ENCODE peak calls at places on chromosomes 6 and 20, in six cellular contexts. Y is hepatocyte, U is OCI-LY7, L is neural progenitor cell, A is PC-3, O is MM.1S. Q is an unnamed sample.
A peak's percentile ranks its signal among the peaks of the same experiment; 100 is the strongest.

GRCh38 chr6:65538644-65539043 is 168.4 kb downstream of the EYS start:
- DNase-seq in O (no peak), L (no peak), Y (no peak), U (no peak), A (no peak), Q (no peak)

GRCh38 chr20:31894980-31895675 is 24.7 kb downstream of the TTLL9 start:
- DNase-seq in L (peak; percentile 37), A (peak; percentile 72), U (peak; percentile 64), Y (peak; percentile 60), O (peak; percentile 12), Q (peak; percentile 66)

GRCh38 chr6:139801571-139802321 is 427.3 kb upstream of the CITED2 start:
- DNase-seq in A (no peak), O (no peak), Y (peak; percentile 45), L (peak; percentile 41), U (no peak), Q (peak; percentile 27)

GRCh38 chr6:143427109-143427817 is 23.2 kb downstream of the ADAT2 start:
- DNase-seq in U (peak; percentile 65), L (peak; percentile 88), O (peak; percentile 30), A (peak; percentile 82), Y (peak; percentile 92), Q (peak; percentile 94)

GRCh38 chr6:53066059-53066406 is 829 bp downstream of the FBXO9 start:
- DNase-seq in L (no peak), Y (peak; percentile 63), U (peak; percentile 15), A (peak; percentile 40), O (no peak), Q (peak; percentile 80)

GRCh38 chr6:20175810-20176209 is 36.5 kb downstream of the MBOAT1 start:
- DNase-seq in U (no peak), O (no peak), Y (no peak), L (no peak), A (no peak), Q (no peak)

GRCh38 chr20:62704341-62704948 is 4.2 kb upstream of the NTSR1 start:
- DNase-seq in O (no peak), A (peak; percentile 99), Y (peak; percentile 87), U (no peak), L (no peak), Q (peak; percentile 92)

GRCh38 chr20:48788486-48789072 is 39.2 kb downstream of the PREX1 start:
- DNase-seq in A (no peak), O (no peak), U (peak; percentile 85), L (no peak), Y (no peak), Q (no peak)

GRCh38 chr20:44467289-44467883 is 8.3 kb upstream of the TTPAL start:
- DNase-seq in O (no peak), U (no peak), A (no peak), L (peak; percentile 21), Y (peak; percentile 44), Q (no peak)

DNA sequence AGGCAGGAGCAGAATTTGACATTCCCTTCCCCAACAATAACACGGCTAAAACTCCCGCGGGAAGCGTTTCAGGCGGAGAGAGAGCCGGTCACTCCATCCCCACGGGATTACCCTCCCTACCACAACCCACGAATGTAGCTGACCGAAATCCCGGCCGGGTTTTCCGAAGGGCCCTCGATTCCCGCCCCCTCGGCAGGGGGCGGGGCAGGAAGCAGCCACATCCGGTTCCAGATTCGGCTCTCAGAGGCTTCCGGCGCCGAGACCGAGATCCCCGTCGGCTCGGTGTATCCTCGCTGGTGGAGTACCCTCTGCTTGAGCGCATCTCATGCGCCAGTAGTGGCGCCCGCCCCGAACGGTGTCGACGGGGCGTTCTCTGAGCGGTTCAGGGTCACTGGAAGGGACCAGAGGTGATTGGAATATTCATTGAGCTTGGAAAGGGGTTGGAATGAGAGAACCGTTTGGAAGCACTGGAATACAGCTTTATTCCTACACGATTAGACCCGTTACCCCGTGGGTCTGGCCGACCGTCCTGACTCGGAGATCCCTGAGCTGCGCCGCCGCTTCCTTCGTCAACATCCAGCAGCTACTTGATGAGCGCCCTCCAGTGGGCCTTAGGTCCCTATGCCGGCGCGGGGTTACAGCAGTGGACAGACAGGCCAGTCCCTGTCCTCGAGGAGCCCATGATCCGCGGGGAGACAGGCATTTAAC is 649 bp upstream of the RGL2 start:
- DNase-seq in U (peak; percentile 96), A (peak; percentile 93), O (peak; percentile 95), L (peak; percentile 96), Y (peak; percentile 96), Q (peak; percentile 98)
- H3K4me3 ChIP-seq in U (peak overlapping the region; percentile 83), A (peak overlapping the region; percentile 78), O (peak overlapping the region; percentile 94), L (peak overlapping the region; percentile 90), Y (peak overlapping the region; percentile 82), Q (peak overlapping the region; percentile 96)

DNA sequence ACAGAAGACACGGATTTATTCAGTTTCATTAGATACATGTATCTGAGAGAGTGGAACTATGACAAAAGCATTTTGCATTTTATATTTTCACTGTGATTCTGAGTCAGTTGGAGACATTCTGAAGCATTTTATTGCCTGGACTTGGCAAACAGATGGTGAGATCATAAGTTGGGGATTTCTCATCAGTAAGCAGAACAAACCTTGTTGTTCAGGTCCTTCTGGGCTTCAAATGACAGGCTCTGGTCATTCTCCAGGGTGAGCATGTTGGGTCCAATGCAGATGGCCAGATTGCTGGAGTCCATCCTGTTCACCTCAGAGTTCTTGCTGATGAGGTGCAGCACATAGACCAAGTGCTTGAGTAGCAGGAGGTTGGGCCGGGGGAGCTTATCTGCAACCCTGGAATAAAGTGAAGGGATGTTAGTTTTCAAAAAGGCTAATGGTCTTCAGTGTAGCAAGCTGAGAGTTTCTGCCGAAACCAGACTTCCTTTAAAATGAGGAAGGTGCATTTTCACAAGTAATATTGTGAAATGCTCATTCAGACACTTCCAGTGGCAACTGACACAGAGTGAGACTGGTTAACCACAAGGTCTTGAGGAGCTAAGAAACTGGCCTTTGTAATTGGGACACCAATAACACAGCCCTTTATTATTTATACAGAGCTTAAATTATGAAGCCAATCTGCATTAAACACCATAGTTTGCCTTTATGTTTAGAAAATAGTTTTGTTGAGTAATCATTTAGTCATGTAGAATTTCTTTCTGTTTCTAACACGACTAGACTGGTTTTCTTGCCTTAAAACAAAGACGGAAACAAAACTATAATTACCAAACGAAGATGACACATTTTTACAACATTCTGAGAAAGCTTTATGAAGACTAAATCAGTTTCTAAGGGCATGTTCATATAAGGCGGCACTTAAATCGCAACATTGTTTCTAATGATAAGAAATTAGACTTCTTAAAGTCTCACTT is 5.6 kb downstream of the TAGAP start:
- DNase-seq in A (peak; percentile 67), O (peak; percentile 78), Y (peak; percentile 30), L (no peak), U (peak; percentile 93), Q (peak; percentile 84)
- TF ChIP-seq EZH2phosphoT487 in A (no peak), O (no peak), Y (no peak), L (no peak), U (no peak), Q (peak; percentile 37)

DNA sequence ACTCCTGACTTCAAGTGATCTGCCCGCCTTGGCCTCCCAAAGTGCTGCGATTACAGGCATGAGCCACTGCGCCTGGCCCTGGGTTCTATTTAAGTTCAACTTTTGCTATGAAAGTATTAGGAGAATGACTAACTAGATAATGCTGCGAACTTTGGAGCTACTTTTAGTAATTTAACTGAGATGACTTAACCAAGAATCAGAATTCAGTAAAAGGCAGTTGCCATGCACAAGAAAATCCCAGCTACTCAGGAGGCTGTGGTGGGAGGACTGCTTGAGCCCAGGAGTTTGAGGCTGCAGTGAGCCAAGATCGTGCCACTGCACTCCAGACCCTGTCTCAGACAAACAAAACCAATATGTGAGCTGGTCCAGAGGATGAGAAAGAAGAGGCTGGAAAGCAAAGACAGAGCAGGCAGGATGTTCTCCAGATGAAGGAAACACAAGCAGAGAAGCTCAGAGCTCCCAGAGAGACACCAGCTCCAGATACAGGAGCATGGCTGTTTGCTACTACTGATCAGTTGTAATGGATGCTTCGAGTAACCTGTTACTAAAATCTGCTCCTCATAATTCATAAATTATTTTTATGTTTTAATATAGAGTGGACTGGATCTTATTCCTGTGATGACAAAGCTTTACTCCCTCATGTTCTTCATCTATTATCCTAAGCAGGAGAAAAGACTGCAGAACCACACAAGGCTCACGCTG is 23.9 kb downstream of the ZNF217 start:
- DNase-seq in A (no peak), O (no peak), U (no peak), Y (no peak), L (no peak), Q (no peak)
- H4K20me1 ChIP-seq in A (peaks cover 53% of the 10 kb centered on the region), O (peaks cover 46% of the 10 kb centered on the region), U (peaks cover 19% of the 10 kb centered on the region), Y (peaks cover 61% of the 10 kb centered on the region), L (peaks cover 66% of the 10 kb centered on the region), Q (peaks cover 5% of the 10 kb centered on the region)

GRCh38 chr6:34196116-34196832 is 40.4 kb upstream of the HMGA1 start:
- DNase-seq in A (peak; percentile 80), U (peak; percentile 79), O (peak; percentile 57), L (peak; percentile 78), Y (peak; percentile 86), Q (peak; percentile 80)
- H3K4me3 ChIP-seq in A (peak overlapping the region; percentile 71), U (peak overlapping the region; percentile 43), O (peak overlapping the region; percentile 77), L (peak overlapping the region; percentile 21), Y (no peak overlapping the region), Q (peak overlapping the region; percentile 70)